ENCODE peak calls at places on chromosomes 4 and X, in six cellular contexts. C is cardiac fibroblast, J is mucosa of descending colon, L is left ventricle myocardium inferior, Z is foreskin fibroblast, U is Calu3. T is an unnamed sample.

GRCh38 chr4:54685810-54686209 is 28.1 kb downstream of the KIT start:
- DNase-seq in C (no peak), J (no peak), L (no peak), Z (no peak), U (no peak), T (no peak)

GRCh38 chrX:107736781-107737531 is 38.6 kb downstream of the TSC22D3 start:
- DNase-seq in C (no peak), J (no peak), L (no peak), Z (no peak), U (no peak), T (no peak)

GRCh38 chrX:153907456-153907855 is 3.0 kb downstream of the AVPR2 start:
- DNase-seq in C (no peak), J (no peak), L (no peak), Z (no peak), U (no peak), T (no peak)

GRCh38 chrX:20221902-20222301 is 44.8 kb downstream of the RPS6KA3 start:
- DNase-seq in C (no peak), J (no peak), L (no peak), Z (no peak), U (no peak), T (no peak)

GRCh38 chr4:149211961-149212360 is 603.7 kb downstream of the IQCM start:
- DNase-seq in C (no peak), J (no peak), L (no peak), Z (no peak), U (no peak), T (no peak)

GRCh38 chrX:1450381-1451161 is 2.1 kb downstream of the ASMTL start:
- DNase-seq in C (no peak), J (peak; percentile 47), L (no peak), Z (no peak), U (no peak), T (no peak)

GRCh38 chr4:110211007-110211769 is 12.8 kb upstream of the ELOVL6 start:
- DNase-seq in C (peak; percentile 73), J (no peak), L (no peak), Z (no peak), U (no peak), T (no peak)

GRCh38 chr4:61202638-61203495 is 2.7 kb downstream of the ADGRL3 start:
- DNase-seq in C (peak; percentile 52), J (no peak), L (peak; percentile 13), Z (no peak), U (peak; percentile 4), T (peak; percentile 37)

GRCh38 chr4:123481034-123481433 is 84.4 kb downstream of the SPRY1 start:
- DNase-seq in C (peak; percentile 89), J (no peak), L (no peak), Z (peak; percentile 63), U (no peak), T (peak; percentile 61)

GRCh38 chr4:150886597-150886996 is 128.5 kb downstream of the LRBA start:
- DNase-seq in C (peak; percentile 34), J (no peak), L (no peak), Z (peak; percentile 5), U (no peak), T (no peak)

GRCh38 chr4:24394041-24394440 is 190.3 kb downstream of the DHX15 start:
- DNase-seq in C (peak; percentile 4), J (no peak), L (no peak), Z (peak; percentile 2), U (no peak), T (no peak)

GRCh38 chr4:118348886-118349285 is 3.9 kb downstream of the PRSS12 start:
- DNase-seq in C (no peak), J (peak; percentile 85), L (no peak), Z (no peak), U (peak; percentile 75), T (no peak)

DNA sequence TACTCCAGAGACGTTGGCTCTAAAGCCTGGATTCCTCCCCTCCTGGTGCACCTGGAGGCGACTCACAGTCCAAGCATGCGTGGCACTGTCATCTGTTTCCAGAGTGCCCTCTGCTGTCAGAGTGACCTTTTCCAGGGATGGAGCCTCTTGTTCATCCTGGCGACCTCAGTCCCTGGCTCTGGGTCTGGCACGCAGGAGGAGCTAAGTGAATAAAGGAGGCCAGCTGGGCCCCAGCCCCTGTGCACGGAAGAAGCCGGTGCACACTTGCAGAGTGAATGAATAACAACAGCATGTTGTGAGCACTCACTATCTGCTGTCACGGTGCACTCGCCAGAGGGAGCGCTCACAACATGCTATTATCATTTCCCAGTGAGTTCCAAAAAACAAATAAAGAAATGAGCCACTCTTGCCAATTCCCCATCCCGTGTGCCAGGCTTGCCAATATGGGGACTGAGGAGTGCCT is 27.8 kb upstream of the PSAPL1 start:
- DNase-seq in C (no peak), J (no peak), L (peak; percentile 27), Z (peak; percentile 14), U (peak; percentile 55), T (no peak)
- TF ChIP-seq CTCF in C (no peak), J (no peak), L (peak; percentile 54), Z (peak; percentile 29), U (no peak), T (no peak)

DNA sequence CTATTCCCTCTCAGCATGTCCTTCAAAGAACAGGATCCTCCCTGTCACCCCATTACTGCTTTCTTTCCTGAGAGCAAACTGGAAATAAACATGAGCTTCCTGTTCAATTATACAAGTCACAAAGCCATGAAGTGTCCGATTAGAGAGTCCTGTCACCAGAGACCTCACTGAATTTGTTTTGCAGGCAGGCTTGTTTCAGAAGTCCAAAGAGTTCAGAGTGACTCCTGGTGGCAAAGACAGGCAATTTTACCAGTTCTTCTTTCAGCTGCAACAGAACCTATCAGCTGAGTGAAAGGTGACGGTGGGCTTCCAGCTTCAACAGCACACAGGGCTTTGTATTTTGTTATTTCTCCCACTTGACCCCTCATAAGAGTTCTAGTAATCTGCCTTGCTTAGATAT is 6.4 kb downstream of the ELK1 start:
- DNase-seq in C (peak; percentile 59), J (no peak), L (no peak), Z (peak; percentile 14), U (no peak), T (no peak)
- TF ChIP-seq CTCF in C (peak; percentile 49), J (no peak), L (peak; percentile 52), Z (no peak), U (no peak), T (peak; percentile 57)

GRCh38 chr4:126583509-126583908 is 1049.2 kb upstream of the INTU start:
- DNase-seq in C (peak; percentile 43), J (no peak), L (no peak), Z (peak; percentile 3), U (no peak), T (no peak)
- TF ChIP-seq CTCF in C (peak; percentile 45), J (no peak), L (peak; percentile 12), Z (peak; percentile 39), U (no peak), T (peak; percentile 45)

GRCh38 chr4:7398104-7398423 is 36.7 kb downstream of the PSAPL1 start:
- DNase-seq in C (peak; percentile 5), J (no peak), L (peak; percentile 69), Z (no peak), U (peak; percentile 50), T (peak; percentile 9)
- TF ChIP-seq CTCF in C (no peak), J (no peak), L (peak; percentile 26), Z (no peak), U (no peak), T (peak; percentile 23)

T was measured in brain microvascular endothelial cell.